ENCODE peak calls at places on chromosome 21, in nine cellular contexts. L is SW 1271; V is heart left ventricle; E is Daoy; Z is activated CD8-positive, alpha-beta memory T cell treated with anti-CD3 and anti-CD28 coated beads, Interleukin-2, amount 50 U/mL, for 4 hours; I is lung; R is mesenteric fat pad; J is hepatic stellate cell; B is coronary artery. T is an unnamed sample.

GRCh38 chr21:27813750-27814149 is 846.9 kb upstream of the ADAMTS5 start:
- DNase-seq in L (no peak), V (peak; percentile 35), E (no peak), Z (no peak), I (no peak), R (no peak), J (no peak), B (no peak), T (peak; percentile 14)

GRCh38 chr21:46006547-46007497 is 25.3 kb downstream of the COL6A1 start:
- DNase-seq in L (no peak), V (peak; percentile 26), E (no peak), Z (no peak), I (peak; percentile 26), R (peak; percentile 86), J (no peak), B (peak; percentile 73), T (no peak)

GRCh38 chr21:42162831-42163510 is 56.0 kb upstream of the ABCG1 start:
- DNase-seq in L (no peak), V (no peak), E (no peak), Z (no peak), I (no peak), R (peak; percentile 22), J (no peak), B (no peak), T (no peak)

GRCh38 chr21:41207401-41208388 is 39.7 kb downstream of the BACE2 start:
- DNase-seq in L (no peak), V (peak; percentile 89), E (peak; percentile 52), Z (no peak), I (peak; percentile 45), R (no peak), J (no peak), B (peak; percentile 82), T (peak; percentile 78)

GRCh38 chr21:44405948-44406872 is 49.1 kb upstream of the LRRC3 start:
- DNase-seq in L (peak; percentile 7), V (no peak), E (peak; percentile 84), Z (no peak), I (no peak), R (peak; percentile 62), J (no peak), B (no peak), T (no peak)

GRCh38 chr21:26832513-26832912 is 12.7 kb downstream of the ADAMTS1 start:
- DNase-seq in L (no peak), V (no peak), E (no peak), Z (no peak), I (no peak), R (no peak), J (no peak), B (no peak), T (no peak)

GRCh38 chr21:45471229-45472052 is 66.5 kb downstream of the COL18A1 start:
- DNase-seq in L (no peak), V (peak; percentile 81), E (peak; percentile 75), Z (no peak), I (no peak), R (no peak), J (peak; percentile 87), B (no peak), T (peak; percentile 59)

GRCh38 chr21:35048183-35048601 is 910 bp downstream of the RUNX1 start:
- DNase-seq in L (no peak), V (peak; percentile 28), E (peak; percentile 67), Z (no peak), I (peak; percentile 32), R (no peak), J (no peak), B (no peak), T (no peak)

GRCh38 chr21:44020551-44020950 is 8.4 kb downstream of the TRAPPC10 start:
- DNase-seq in L (no peak), V (no peak), E (no peak), Z (no peak), I (no peak), R (no peak), J (no peak), B (no peak), T (no peak)

GRCh38 chr21:33071878-33072306 is 2.0 kb downstream of the OLIG1 start:
- DNase-seq in L (no peak), V (no peak), E (peak; percentile 39), Z (no peak), I (no peak), R (no peak), J (no peak), B (no peak), T (no peak)

GRCh38 chr21:37166733-37167132 is 93.7 kb downstream of the TTC3 start:
- DNase-seq in L (no peak), V (no peak), E (no peak), Z (no peak), I (no peak), R (no peak), J (no peak), B (no peak), T (no peak)

GRCh38 chr21:45938453-45938755 is 43.2 kb upstream of the COL6A1 start:
- DNase-seq in L (no peak), V (no peak), E (no peak), Z (no peak), I (no peak), R (no peak), J (no peak), B (no peak), T (no peak)

GRCh38 chr21:32371913-32372314 is 20.9 kb downstream of the URB1 start:
- DNase-seq in L (no peak), V (no peak), E (no peak), Z (no peak), I (no peak), R (no peak), J (peak; percentile 73), B (no peak), T (no peak)

GRCh38 chr21:35616090-35616489 is 444.2 kb downstream of the SETD4 start:
- DNase-seq in L (no peak), V (no peak), E (no peak), Z (no peak), I (no peak), R (no peak), J (no peak), B (no peak), T (no peak)

GRCh38 chr21:41927727-41928409 is 25.9 kb downstream of the C2CD2 start:
- DNase-seq in L (no peak), V (no peak), E (no peak), Z (no peak), I (no peak), R (peak; percentile 85), J (no peak), B (no peak), T (no peak)

GRCh38 chr21:34883501-34884271 is 165.4 kb downstream of the RUNX1 start:
- DNase-seq in L (no peak), V (no peak), E (no peak), Z (no peak), I (no peak), R (no peak), J (no peak), B (no peak), T (no peak)

GRCh38 chr21:31335957-31336738 is 7.9 kb downstream of the TIAM1 start:
- DNase-seq in L (peak; percentile 2), V (peak; percentile 30), E (peak; percentile 94), Z (no peak), I (no peak), R (no peak), J (peak; percentile 13), B (no peak), T (no peak)

GRCh38 chr21:15367061-15367626 is 302.3 kb upstream of the NRIP1 start:
- DNase-seq in L (no peak), V (no peak), E (peak; percentile 9), Z (no peak), I (no peak), R (no peak), J (no peak), B (no peak), T (no peak)

GRCh38 chr21:15088483-15088882 is 23.7 kb upstream of the NRIP1 start:
- DNase-seq in L (no peak), V (no peak), E (no peak), Z (no peak), I (no peak), R (no peak), J (no peak), B (no peak), T (no peak)

GRCh38 chr21:33800753-33801423 is 114.7 kb downstream of the ATP5PO start:
- DNase-seq in L (no peak), V (no peak), E (no peak), Z (no peak), I (no peak), R (no peak), J (no peak), B (no peak), T (no peak)

GRCh38 chr21:38797470-38797869 is 8.3 kb upstream of the ETS2 start:
- DNase-seq in L (no peak), V (no peak), E (peak; percentile 79), Z (no peak), I (no peak), R (no peak), J (no peak), B (no peak), T (no peak)

GRCh38 chr21:17779486-17779885 is 39.7 kb downstream of the C21orf91 start:
- DNase-seq in L (no peak), V (no peak), E (no peak), Z (no peak), I (no peak), R (no peak), J (no peak), B (no peak), T (no peak)

GRCh38 chr21:31180256-31181088 is 142.2 kb upstream of the KRTAP19-8 start:
- DNase-seq in L (no peak), V (no peak), E (peak; percentile 46), Z (no peak), I (no peak), R (no peak), J (peak; percentile 21), B (no peak), T (no peak)

GRCh38 chr21:38343691-38344090 is 86.9 kb downstream of the KCNJ15 start:
- DNase-seq in L (no peak), V (no peak), E (peak; percentile 89), Z (no peak), I (peak; percentile 90), R (no peak), J (peak; percentile 31), B (peak; percentile 85), T (no peak)

GRCh38 chr21:45951676-45952075 is 29.9 kb upstream of the COL6A1 start:
- DNase-seq in L (no peak), V (peak; percentile 23), E (no peak), Z (no peak), I (no peak), R (no peak), J (no peak), B (no peak), T (no peak)

GRCh38 chr21:32806810-32807386 is 35.3 kb upstream of the PAXBP1 start:
- DNase-seq in L (no peak), V (no peak), E (peak; percentile 30), Z (no peak), I (no peak), R (no peak), J (no peak), B (no peak), T (no peak)

GRCh38 chr21:40635336-40635735 is 211.6 kb downstream of the DSCAM start:
- DNase-seq in L (no peak), V (no peak), E (no peak), Z (no peak), I (no peak), R (no peak), J (no peak), B (no peak), T (no peak)

GRCh38 chr21:35940074-35940927 is 120.0 kb downstream of the SETD4 start:
- DNase-seq in L (no peak), V (peak; percentile 44), E (peak; percentile 78), Z (no peak), I (peak; percentile 35), R (no peak), J (peak; percentile 41), B (no peak), T (no peak)

GRCh38 chr21:31143021-31143420 is 104.7 kb upstream of the KRTAP19-8 start:
- DNase-seq in L (no peak), V (no peak), E (no peak), Z (no peak), I (no peak), R (no peak), J (no peak), B (no peak), T (no peak)

GRCh38 chr21:28148400-28149064 is 844.1 kb downstream of the LTN1 start:
- DNase-seq in L (no peak), V (peak; percentile 29), E (no peak), Z (no peak), I (no peak), R (no peak), J (no peak), B (no peak), T (no peak)

GRCh38 chr21:44785620-44786344 is 15.8 kb downstream of the UBE2G2 start:
- DNase-seq in L (no peak), V (no peak), E (peak; percentile 42), Z (no peak), I (no peak), R (peak; percentile 45), J (no peak), B (peak; percentile 26), T (no peak)

T was measured in left ventricle myocardium inferior.